ENCODE peak calls at places on chromosome 14, in four cellular contexts. Z, R, A and N are unnamed samples.

GRCh38 chr14:69963966-69964365 is 84.8 kb downstream of the SMOC1 start:
- DNase-seq in Z (no peak), R (no peak), A (no peak), N (no peak)

GRCh38 chr14:33120341-33120740 is 181.7 kb downstream of the NPAS3 start:
- DNase-seq in Z (no peak), R (no peak), A (no peak), N (no peak)

GRCh38 chr14:95679148-95679547 is 7.1 kb upstream of the TCL1B start:
- DNase-seq in Z (no peak), R (no peak), A (no peak), N (no peak)

GRCh38 chr14:69828879-69829278 is 31.8 kb upstream of the SLC10A1 start:
- DNase-seq in Z (no peak), R (no peak), A (no peak), N (no peak)

GRCh38 chr14:32033516-32033915 is 43.6 kb upstream of the ARHGAP5 start:
- DNase-seq in Z (no peak), R (no peak), A (no peak), N (no peak)

GRCh38 chr14:82313889-82314288 is 780.2 kb upstream of the SEL1L start:
- DNase-seq in Z (no peak), R (no peak), A (no peak), N (no peak)

GRCh38 chr14:56666716-56667115 is 87.1 kb downstream of the TMEM260 start:
- DNase-seq in Z (no peak), R (no peak), A (no peak), N (no peak)

GRCh38 chr14:81164167-81164774 is 56.5 kb downstream of the GTF2A1 start:
- DNase-seq in Z (no peak), R (no peak), A (no peak), N (no peak)

GRCh38 chr14:58332514-58332913 is 34.2 kb downstream of the ARID4A start:
- DNase-seq in Z (no peak), R (no peak), A (no peak), N (no peak)

GRCh38 chr14:58327019-58327418 is 28.7 kb downstream of the ARID4A start:
- DNase-seq in Z (no peak), R (no peak), A (no peak), N (no peak)

DNA sequence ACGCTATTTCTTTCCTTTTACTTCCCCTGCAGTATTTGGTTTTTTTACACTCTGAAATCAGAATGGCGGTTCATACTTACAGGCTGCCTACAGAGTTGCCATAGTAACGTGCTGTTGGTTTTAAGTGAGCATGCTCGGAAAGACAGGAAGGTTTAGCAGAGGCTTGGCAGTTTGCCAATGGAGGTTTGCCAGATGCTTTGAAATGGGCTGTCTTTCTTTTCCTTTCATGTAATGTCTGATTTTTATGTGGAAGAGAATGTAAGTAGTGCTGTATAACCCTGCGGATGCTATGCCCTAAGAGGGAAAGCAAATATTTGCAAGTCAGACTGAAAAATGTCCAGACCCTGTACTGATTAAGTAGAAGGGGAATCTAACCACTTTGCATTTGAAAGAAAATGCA is 32.8 kb downstream of the ARID4A start:
- DNase-seq in Z (peak), R (peak), A (no peak), N (peak)
- H3K27ac ChIP-seq in Z (peak), R (peak), A (peak), N (peak)

GRCh38 chr14:77123381-77124344 is 17.9 kb downstream of the ZDHHC22 start:
- DNase-seq in Z (peak), R (no peak), A (no peak), N (peak)

GRCh38 chr14:77126461-77126990 is 15.1 kb downstream of the ZDHHC22 start:
- DNase-seq in Z (no peak), R (no peak), A (no peak), N (no peak)

GRCh38 chr14:77126074-77126325 is 15.6 kb downstream of the ZDHHC22 start:
- DNase-seq in Z (no peak), R (no peak), A (no peak), N (no peak)

GRCh38 chr14:77124345-77125274 is 17.0 kb downstream of the ZDHHC22 start:
- DNase-seq in Z (peak), R (no peak), A (no peak), N (no peak)

DNA sequence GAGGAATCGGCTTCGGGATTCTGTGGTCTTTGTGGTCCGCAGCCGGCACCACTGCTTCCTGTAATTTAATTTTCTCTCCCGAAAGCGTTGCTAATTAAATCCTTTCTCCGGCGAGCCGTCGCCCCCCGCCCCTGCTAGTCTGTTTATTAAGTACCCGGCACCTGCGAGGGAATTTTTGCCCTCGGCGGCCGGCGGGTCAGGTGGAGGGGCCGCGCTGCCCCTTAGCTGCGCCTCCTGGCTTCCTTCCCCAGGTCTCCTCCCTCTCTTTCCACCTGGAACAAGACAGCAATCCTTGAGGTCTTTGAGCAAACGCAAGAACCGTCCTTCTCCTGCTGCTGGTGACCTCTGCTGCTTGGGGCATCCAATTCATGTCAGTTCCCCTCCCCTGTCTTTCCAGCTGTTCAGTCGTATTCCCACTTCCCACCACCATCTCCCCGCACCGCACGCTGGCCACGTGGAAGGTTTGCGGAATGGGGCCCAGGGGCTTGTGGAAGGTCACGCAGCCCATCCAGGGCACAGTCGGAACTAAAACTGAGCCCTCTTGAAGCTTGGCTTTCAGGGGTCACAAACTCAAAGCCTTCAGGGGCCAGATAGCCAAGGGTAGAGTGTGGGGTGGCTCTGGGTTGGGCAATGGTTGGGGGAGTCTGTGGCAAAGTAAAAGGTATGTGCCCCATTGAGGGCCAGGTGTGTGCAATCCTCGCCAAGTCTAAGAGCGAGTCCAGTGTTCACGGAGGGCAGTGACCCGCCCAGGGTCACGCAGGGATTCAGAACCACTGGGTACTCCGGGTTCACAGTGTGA is 16.1 kb downstream of the ZDHHC22 start:
- DNase-seq in Z (no peak), R (no peak), A (no peak), N (peak)
- H3K4me3 ChIP-seq in Z (peak), R (peak), A (peak), N (peak)

GRCh38 chr14:65478017-65478416 is 65.5 kb downstream of the FUT8 start:
- DNase-seq in Z (no peak), R (no peak), A (no peak), N (no peak)
- H3K27ac ChIP-seq in Z (no peak), R (no peak), A (no peak), N (no peak)

DNA sequence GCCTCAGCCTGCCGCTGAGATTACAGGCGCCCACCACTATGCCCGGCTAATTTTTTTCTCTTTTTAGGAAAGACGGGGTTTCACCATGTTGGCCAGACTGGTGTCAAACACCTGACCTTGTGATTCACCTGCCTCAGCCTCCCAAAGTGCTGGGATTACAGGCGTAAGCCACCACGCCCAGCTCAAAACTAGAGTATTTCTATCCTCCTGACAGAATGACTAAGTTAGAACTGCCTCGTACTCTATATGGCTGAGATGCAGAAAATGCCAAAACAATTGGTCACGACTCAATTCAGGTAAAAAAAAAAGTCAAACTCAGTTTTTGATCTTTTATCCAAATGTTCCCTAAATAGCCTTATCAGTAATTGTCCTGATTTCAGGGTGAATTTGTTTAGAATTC is 11.1 kb downstream of the AKAP5 start:
- DNase-seq in Z (no peak), R (no peak), A (no peak), N (no peak)
- H3K4me3 ChIP-seq in Z (no peak), R (no peak), A (no peak), N (no peak)

DNA sequence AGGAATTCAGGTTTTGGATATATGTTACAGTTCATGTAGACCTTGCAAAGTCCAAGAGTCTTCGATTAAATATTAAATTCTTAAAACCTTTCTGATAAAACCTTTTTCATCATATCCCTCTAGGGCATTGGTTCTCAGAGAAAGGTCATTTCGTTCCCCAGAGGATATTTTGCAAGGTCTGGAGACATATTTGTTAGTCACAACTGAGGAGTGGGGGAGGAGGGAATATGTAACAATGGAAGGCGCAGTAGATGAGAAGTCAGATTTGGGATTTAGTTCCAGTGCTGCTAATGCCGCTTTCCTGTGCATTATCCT is 5.3 kb downstream of the TMEM253 start:
- DNase-seq in Z (no peak), R (no peak), A (no peak), N (no peak)
- H3K27ac ChIP-seq in Z (peak), R (peak), A (peak), N (peak)

GRCh38 chr14:68306265-68306933 is 486.5 kb downstream of the ZFP36L1 start:
- DNase-seq in Z (no peak), R (no peak), A (no peak), N (no peak)
- H3K4me3 ChIP-seq in Z (no peak), R (no peak), A (no peak), N (no peak)

GRCh38 chr14:90742709-90743108 is 73.5 kb downstream of the TTC7B start:
- DNase-seq in Z (no peak), R (no peak), A (no peak), N (no peak)
- H3K27ac ChIP-seq in Z (no peak), R (peak), A (no peak), N (no peak)

GRCh38 chr14:23242076-23242475 is 4.3 kb downstream of the RNF212B start:
- DNase-seq in Z (no peak), R (no peak), A (no peak), N (no peak)

GRCh38 chr14:23240661-23241060 is 2.9 kb downstream of the RNF212B start:
- DNase-seq in Z (no peak), R (no peak), A (no peak), N (no peak)

DNA sequence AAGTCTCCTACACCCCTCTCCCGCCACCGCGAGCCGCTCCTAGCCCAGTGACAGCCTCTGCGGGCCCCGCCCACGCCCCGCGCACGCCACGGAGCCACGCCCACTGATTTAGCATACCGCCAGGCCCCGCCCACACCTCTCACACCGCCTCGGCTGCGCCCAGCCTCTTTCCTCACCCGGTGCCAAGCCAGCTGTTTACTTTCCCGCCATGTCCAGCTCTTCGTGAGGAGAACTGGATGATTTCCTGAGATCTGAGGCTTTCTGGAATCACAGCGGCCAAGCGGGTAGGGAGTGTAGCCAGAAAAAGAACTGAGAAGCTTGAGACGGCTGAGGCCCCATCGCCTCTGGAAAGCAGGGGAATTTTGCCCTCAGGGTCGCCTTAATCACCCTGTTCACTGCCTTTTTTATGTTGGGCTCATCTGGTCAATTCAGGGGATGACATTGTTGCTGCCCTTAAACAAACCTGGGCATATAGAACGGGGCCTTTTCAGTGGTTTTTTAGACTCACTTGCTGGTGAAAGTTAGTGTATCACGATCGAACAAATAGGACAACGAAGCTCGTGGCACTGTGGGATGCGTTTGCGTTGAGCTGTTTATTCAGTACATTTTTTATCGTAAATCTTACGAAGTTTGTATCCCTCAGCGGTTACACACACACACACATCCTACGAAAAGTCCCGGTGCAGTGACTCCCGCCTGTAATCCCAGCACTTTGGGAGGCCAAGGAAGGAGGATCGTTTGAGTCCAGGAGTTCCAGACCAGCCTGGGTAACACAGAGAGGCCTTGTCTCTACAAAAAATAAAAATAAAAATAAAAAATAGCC is at the start of gene RNF212B:
- DNase-seq in Z (peak), R (peak), A (no peak), N (peak)
- H3K4me3 ChIP-seq in Z (peak), R (peak), A (peak), N (peak)

GRCh38 chr14:104634031-104634760 is 29.6 kb upstream of the TMEM179 start:
- DNase-seq in Z (no peak), R (no peak), A (no peak), N (no peak)
- H3K27ac ChIP-seq in Z (no peak), R (no peak), A (no peak), N (no peak)